ENCODE peak calls at places on chromosomes 13 and 19, in five cellular contexts. V, J, R, Q and U are unnamed samples.

GRCh38 chr13:40318366-40318765 is 348.1 kb downstream of the FOXO1 start:
- DNase-seq in Q (peak), V (no peak), J (no peak), R (no peak), U (no peak)

GRCh38 chr19:23283925-23284324 is 33.7 kb upstream of the ZNF724 start:
- DNase-seq in R (peak), Q (no peak), V (peak), J (peak), U (peak)

GRCh38 chr19:33508941-33509614 is 12.5 kb downstream of the PEPD start:
- DNase-seq in V (no peak), Q (no peak), R (no peak), J (no peak), U (peak)

GRCh38 chr13:93698016-93698613 is 471.5 kb downstream of the GPC6 start:
- DNase-seq in Q (no peak), R (no peak), V (no peak), J (no peak), U (no peak)

GRCh38 chr19:7618771-7619510 is 10.4 kb downstream of the XAB2 start:
- DNase-seq in R (no peak), J (no peak), V (peak), Q (no peak), U (no peak)

GRCh38 chr13:99442273-99442895 is 58.9 kb upstream of the TM9SF2 start:
- DNase-seq in R (no peak), V (peak), J (peak), Q (no peak), U (peak)

GRCh38 chr19:48724796-48725753 is 5.5 kb upstream of the MAMSTR start:
- DNase-seq in R (no peak), J (no peak), Q (no peak), V (peak), U (peak)

GRCh38 chr19:40341601-40342482 is 6.4 kb downstream of the C19orf47 start:
- DNase-seq in R (no peak), J (no peak), V (no peak), Q (peak), U (no peak)

GRCh38 chr13:51225034-51225433 is 2.8 kb downstream of the FAM124A start:
- DNase-seq in V (no peak), Q (no peak), J (no peak), R (no peak), U (no peak)

GRCh38 chr13:32415019-32415418 is 12.9 kb downstream of the N4BP2L1 start:
- DNase-seq in V (peak), R (no peak), J (no peak), Q (no peak), U (peak)

GRCh38 chr13:97005631-97006262 is 11.5 kb upstream of the OXGR1 start:
- DNase-seq in Q (no peak), V (no peak), R (no peak), J (no peak), U (peak)

GRCh38 chr13:49308104-49308875 is 60.6 kb downstream of the CDADC1 start:
- DNase-seq in R (no peak), J (no peak), V (no peak), Q (peak), U (no peak)

GRCh38 chr13:83880275-83881027 is 1.8 kb downstream of the SLITRK1 start:
- DNase-seq in J (no peak), R (no peak), V (peak), Q (no peak), U (peak)

GRCh38 chr13:113064534-113065405 is 40.8 kb upstream of the F7 start:
- DNase-seq in V (no peak), J (no peak), R (no peak), Q (peak), U (peak)

GRCh38 chr13:71606818-71607217 is 260.2 kb downstream of the DACH1 start:
- DNase-seq in J (no peak), V (no peak), Q (no peak), R (no peak), U (no peak)

GRCh38 chr13:89726690-89727435 is 1620.6 kb upstream of the MIR17HG start:
- DNase-seq in R (no peak), Q (no peak), V (no peak), J (no peak), U (peak)

GRCh38 chr13:109271991-109272454 is 514.4 kb downstream of the IRS2 start:
- DNase-seq in R (no peak), Q (no peak), V (no peak), J (no peak), U (no peak)

GRCh38 chr13:101360525-101360924 is 55.8 kb downstream of the NALCN start:
- DNase-seq in R (no peak), V (no peak), J (no peak), Q (no peak), U (no peak)

GRCh38 chr19:54434862-54435174 is 14.2 kb upstream of the LENG8 start:
- DNase-seq in V (no peak), Q (no peak), R (no peak), J (no peak), U (no peak)

GRCh38 chr19:46009530-46010510 is 13.0 kb downstream of the PGLYRP1 start:
- DNase-seq in Q (peak), J (peak), V (peak), R (peak), U (peak)

GRCh38 chr19:49441210-49441959 is at the start of gene SLC17A7:
- DNase-seq in R (no peak), V (peak), Q (peak), J (no peak), U (peak)

GRCh38 chr19:45517641-45518468 is 10.6 kb downstream of the VASP start:
- DNase-seq in Q (peak), R (no peak), V (no peak), J (no peak), U (no peak)

GRCh38 chr19:37654833-37655688 is at the start of gene ZFP30:
- DNase-seq in J (peak), Q (peak), V (peak), R (peak), U (peak)

GRCh38 chr13:52738719-52739467 is 727 bp downstream of the CNMD start:
- DNase-seq in R (no peak), J (peak), V (peak), Q (peak), U (peak)

GRCh38 chr13:47656651-47657050 is 344.4 kb downstream of the SUCLA2 start:
- DNase-seq in Q (no peak), R (no peak), J (no peak), V (no peak), U (no peak)

GRCh38 chr19:8731428-8732169 is 10.2 kb downstream of the OR2Z1 start:
- DNase-seq in V (no peak), R (no peak), Q (no peak), J (no peak), U (no peak)

GRCh38 chr19:19514215-19514633 is 1.1 kb downstream of the TSSK6 start:
- DNase-seq in V (no peak), Q (peak), J (no peak), R (no peak), U (no peak)